ENCODE peak calls at places on chromosomes 2 and 18, in seven cellular contexts. A is activated T-cell treated with anti-CD3 and anti-CD28 coated beads, Interleukin-2, amount 50 U/mL, for 72 hours; L is stimulated activated CD4-positive, alpha-beta T cell treated with anti-CD3 and anti-CD28 coated beads, TNF-alpha, amount 100 ng/mL, for 1 hour; G is GM12892; V is hepatocyte; U is neural progenitor cell; H is stimulated activated CD8-positive, alpha-beta memory T cell treated with anti-CD3 and anti-CD28 coated beads, Interleukin-7, amount 100 ng/mL, for 4 hours. P is an unnamed sample.

GRCh38 chr2:138846216-138846821 is 66.1 kb upstream of the NXPH2 start:
- DNase-seq in A (no peak), L (no peak), G (peak), V (peak), U (peak), H (no peak), P (peak)

GRCh38 chr18:5297582-5297981 is 2.1 kb upstream of the ZBTB14 start:
- DNase-seq in A (no peak), L (no peak), G (no peak), V (no peak), U (no peak), H (no peak), P (no peak)

GRCh38 chr2:240060977-240061591 is 7.8 kb upstream of the OR6B3 start:
- DNase-seq in A (peak), L (no peak), G (no peak), V (peak), U (peak), H (no peak), P (peak)

GRCh38 chr2:39419282-39420223 is 17.5 kb downstream of the MAP4K3 start:
- DNase-seq in A (no peak), L (no peak), G (no peak), V (no peak), U (no peak), H (no peak), P (no peak)

GRCh38 chr2:172109256-172109655 is 6.6 kb upstream of the DLX2 start:
- DNase-seq in A (no peak), L (no peak), G (no peak), V (no peak), U (no peak), H (no peak), P (no peak)

GRCh38 chr2:38245114-38245641 is 131.9 kb downstream of the ATL2 start:
- DNase-seq in A (no peak), L (no peak), G (no peak), V (no peak), U (no peak), H (no peak), P (no peak)

GRCh38 chr2:177332041-177332991 is 60.3 kb upstream of the AGPS start:
- DNase-seq in A (peak), L (no peak), G (no peak), V (peak), U (peak), H (peak), P (peak)

GRCh38 chr2:209636066-209636465 is 135.6 kb upstream of the UNC80 start:
- DNase-seq in A (no peak), L (no peak), G (no peak), V (no peak), U (no peak), H (no peak), P (no peak)